ENCODE peak calls at places on chromosomes 13 and 19, in six cellular contexts. K is tibial artery, O is fibroblast of the conjunctiva, J is nucleus accumbens, B is tibial nerve, T is GM03348. H is an unnamed sample.

GRCh38 chr13:78254113-78254512 is 335.5 kb upstream of the EDNRB start:
- DNase-seq in K (no peak), O (no peak), J (no peak), B (no peak), T (no peak), H (no peak)

GRCh38 chr13:40585911-40586471 is 80.5 kb downstream of the FOXO1 start:
- DNase-seq in K (no peak), O (no peak), J (no peak), B (no peak), T (no peak), H (no peak)

GRCh38 chr13:20667857-20668256 is 35.6 kb upstream of the IL17D start:
- DNase-seq in K (no peak), O (no peak), J (no peak), B (no peak), T (no peak), H (no peak)

GRCh38 chr19:41298327-41298964 is 11.5 kb upstream of the CCDC97 start:
- DNase-seq in K (peak), O (peak), J (no peak), B (peak), T (peak), H (peak)

GRCh38 chr13:40787062-40787461 is 2.3 kb upstream of the SLC25A15 start:
- DNase-seq in K (no peak), O (no peak), J (no peak), B (no peak), T (no peak), H (no peak)

GRCh38 chr13:72290962-72291681 is 424.1 kb upstream of the DACH1 start:
- DNase-seq in K (no peak), O (peak), J (no peak), B (no peak), T (no peak), H (no peak)

GRCh38 chr13:28830580-28830979 is 10.4 kb downstream of the MTUS2 start:
- DNase-seq in K (no peak), O (no peak), J (no peak), B (no peak), T (no peak), H (no peak)

GRCh38 chr13:86757236-86757978 is 913.8 kb upstream of the SLITRK5 start:
- DNase-seq in K (no peak), O (no peak), J (no peak), B (no peak), T (no peak), H (no peak)

GRCh38 chr19:31459430-31459829 is 110.2 kb upstream of the TSHZ3 start:
- DNase-seq in K (no peak), O (no peak), J (no peak), B (no peak), T (no peak), H (no peak)

H was measured in Ammon's horn.